ENCODE peak calls at places on chromosomes 16 and 17, in seven cellular contexts. P is testis; D is cardiac muscle cell; I is prostate gland; V is stomach; C is CD8-positive, alpha-beta T cell; Z is mesenchymal stem cell. L is an unnamed sample.

GRCh38 chr17:75087558-75088453 is at the start of gene SLC16A5:
- DNase-seq in V (peak; percentile 85), D (peak; percentile 93), I (peak; percentile 92), Z (peak; percentile 93), C (peak; percentile 40), P (peak; percentile 66), L (peak; percentile 94)

GRCh38 chr16:80300876-80301275 is 239.9 kb upstream of the DYNLRB2 start:
- DNase-seq in C (no peak), I (no peak), D (peak; percentile 3), Z (no peak), V (no peak), P (no peak), L (no peak)

GRCh38 chr16:53900678-53901077 is 196.7 kb downstream of the FTO start:
- DNase-seq in V (no peak), D (no peak), Z (no peak), C (no peak), P (no peak), I (no peak), L (no peak)

GRCh38 chr16:60419859-60420258 is 1616.4 kb downstream of the CDH8 start:
- DNase-seq in I (no peak), Z (no peak), P (no peak), D (no peak), V (no peak), C (no peak), L (no peak)

GRCh38 chr17:77600346-77600745 is 358.2 kb upstream of the TNRC6C start:
- DNase-seq in P (no peak), I (no peak), D (no peak), C (no peak), V (peak; percentile 17), Z (no peak), L (no peak)

GRCh38 chr16:49055824-49056545 is 225.7 kb downstream of the CBLN1 start:
- DNase-seq in Z (no peak), I (no peak), D (no peak), P (no peak), V (no peak), C (no peak), L (no peak)

GRCh38 chr16:8204769-8205168 is 385.5 kb downstream of the TMEM114 start:
- DNase-seq in D (no peak), I (no peak), P (no peak), C (no peak), V (no peak), Z (no peak), L (no peak)

GRCh38 chr17:8621585-8621984 is 8.9 kb downstream of the MYH10 start:
- DNase-seq in D (peak; percentile 73), C (no peak), Z (peak; percentile 33), I (no peak), V (no peak), P (no peak), L (no peak)

GRCh38 chr17:77424585-77425344 is 284.0 kb downstream of the SEC14L1 start:
- DNase-seq in Z (peak; percentile 99), V (peak; percentile 72), P (peak; percentile 96), C (no peak), D (peak; percentile 99), I (no peak), L (peak; percentile 86)

GRCh38 chr17:73695035-73695738 is 50.9 kb upstream of the SDK2 start:
- DNase-seq in I (no peak), V (no peak), Z (no peak), P (no peak), D (no peak), C (no peak), L (no peak)

GRCh38 chr17:5128905-5129535 is 13.2 kb downstream of the USP6 start:
- DNase-seq in I (peak; percentile 1), V (no peak), P (no peak), D (no peak), C (no peak), Z (no peak), L (no peak)

GRCh38 chr16:65071371-65072311 is 50.2 kb downstream of the CDH11 start:
- DNase-seq in V (no peak), P (peak; percentile 27), Z (no peak), C (no peak), D (peak; percentile 42), I (no peak), L (peak; percentile 12)

GRCh38 chr17:27578718-27579085 is 52.3 kb upstream of the LGALS9 start:
- DNase-seq in V (no peak), I (no peak), D (peak; percentile 49), C (no peak), P (no peak), Z (peak; percentile 62), L (no peak)

GRCh38 chr16:53502331-53503269 is at the start of gene AKTIP:
- DNase-seq in Z (peak; percentile 53), P (peak; percentile 83), I (peak; percentile 76), C (peak; percentile 38), V (peak; percentile 79), D (peak; percentile 51), L (peak; percentile 62)

GRCh38 chr16:11613381-11614303 is 26.9 kb upstream of the LITAF start:
- DNase-seq in P (peak; percentile 54), Z (peak; percentile 66), I (no peak), C (no peak), V (peak; percentile 69), D (no peak), L (peak; percentile 85)

GRCh38 chr17:63246344-63246743 is 199.8 kb downstream of the CYB561 start:
- DNase-seq in D (peak; percentile 29), I (no peak), V (no peak), Z (peak; percentile 65), C (no peak), P (no peak), L (no peak)

GRCh38 chr16:65120811-65121721 is 797 bp downstream of the CDH11 start:
- DNase-seq in D (peak; percentile 47), Z (peak; percentile 50), V (no peak), P (peak; percentile 35), C (no peak), I (no peak), L (no peak)

GRCh38 chr17:8015957-8016631 is 13.7 kb downstream of the GUCY2D start:
- DNase-seq in P (no peak), I (peak; percentile 53), V (peak; percentile 66), D (peak; percentile 33), Z (no peak), C (no peak), L (peak; percentile 63)

GRCh38 chr17:68944435-68945035 is 10.7 kb downstream of the ABCA8 start:
- DNase-seq in D (no peak), P (no peak), V (no peak), I (no peak), Z (no peak), C (no peak), L (no peak)

GRCh38 chr16:11560701-11561439 is 25.8 kb downstream of the LITAF start:
- DNase-seq in P (no peak), Z (peak; percentile 78), C (peak; percentile 60), V (no peak), I (no peak), D (no peak), L (peak; percentile 26)

GRCh38 chr17:64574646-64575045 is 67.9 kb downstream of the CEP95 start:
- DNase-seq in I (no peak), P (no peak), D (no peak), C (no peak), V (no peak), Z (no peak), L (no peak)
- H3K27ac ChIP-seq in I (no peak overlapping the region), P (no peak overlapping the region), D (no peak overlapping the region), C (no peak overlapping the region), V (no peak overlapping the region), Z (no peak overlapping the region), L (no peak overlapping the region)

GRCh38 chr16:2341456-2342447 is 1.2 kb upstream of the ABCA3 start:
- DNase-seq in P (peak; percentile 29), I (no peak), V (no peak), C (no peak), D (no peak), Z (no peak), L (peak; percentile 18)

GRCh38 chr16:2343211-2343610 is 2.7 kb upstream of the ABCA3 start:
- DNase-seq in V (no peak), D (no peak), C (no peak), Z (no peak), I (no peak), P (no peak), L (no peak)

GRCh38 chr16:2340564-2341455 is at the start of gene ABCA3:
- DNase-seq in P (peak; percentile 94), V (peak; percentile 94), D (peak; percentile 94), C (peak; percentile 91), I (peak; percentile 88), Z (peak; percentile 75), L (peak; percentile 95)

GRCh38 chr16:2337431-2338296 is 2.9 kb downstream of the ABCA3 start:
- DNase-seq in V (no peak), D (no peak), P (no peak), C (no peak), Z (no peak), I (no peak), L (no peak)

GRCh38 chr16:2339521-2340484 is 725 bp downstream of the ABCA3 start:
- DNase-seq in Z (peak; percentile 24), C (peak; percentile 22), D (peak; percentile 12), V (peak; percentile 58), P (peak; percentile 71), I (peak; percentile 33), L (peak; percentile 60)
- H3K36me3 ChIP-seq in Z (no peaks in the 10 kb centered on the region), C (no peaks in the 10 kb centered on the region), D (no peaks in the 10 kb centered on the region), V (no peaks in the 10 kb centered on the region), P (no peaks in the 10 kb centered on the region), I (no peaks in the 10 kb centered on the region), L (no peaks in the 10 kb centered on the region)

DNA sequence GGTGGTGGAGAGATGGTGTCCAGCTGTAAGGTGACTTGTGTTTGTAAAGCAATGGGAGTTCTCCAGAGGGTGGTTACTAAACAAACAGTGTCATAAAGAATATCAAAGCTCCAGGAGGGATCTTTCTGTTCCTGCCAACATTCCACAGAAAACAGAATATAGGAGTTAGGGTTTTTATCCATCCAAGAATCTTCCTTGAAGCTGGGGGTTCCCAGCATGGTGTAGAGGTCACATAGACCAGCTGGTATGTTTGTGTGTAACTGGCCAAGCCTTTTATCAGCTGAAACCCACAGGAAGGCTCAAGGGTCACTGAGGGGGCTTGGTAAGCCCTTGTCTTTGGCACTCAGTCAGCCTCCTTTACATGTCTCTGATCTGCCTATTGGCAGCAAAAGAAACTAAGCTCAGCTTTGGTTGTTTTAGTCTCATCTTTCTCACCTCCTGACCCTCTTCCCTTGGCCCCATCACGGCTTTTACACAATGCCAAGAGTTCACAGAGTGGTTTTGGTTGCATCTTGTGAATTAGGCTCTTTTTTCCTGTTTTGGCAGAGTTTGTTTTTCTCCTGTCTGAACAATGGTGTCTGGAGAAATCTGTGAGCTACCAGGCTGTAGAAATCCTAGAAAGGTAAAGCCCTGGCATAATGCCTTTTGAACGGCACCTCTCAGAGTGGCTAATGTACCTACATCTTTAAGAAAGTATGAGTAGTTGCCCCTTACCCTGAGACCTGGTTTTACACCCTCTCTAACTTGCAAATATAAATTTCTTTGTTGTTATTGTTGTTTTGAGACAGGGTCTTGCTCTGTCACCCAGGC is 4.6 kb downstream of the CNTD1 start:
- DNase-seq in V (no peak), D (peak; percentile 47), Z (peak; percentile 22), P (no peak), C (no peak), I (no peak), L (no peak)
- H3K27ac ChIP-seq in V (peak overlapping the region; percentile 82), D (no peak overlapping the region), Z (peak overlapping the region; percentile 40), P (no peak overlapping the region), C (no peak overlapping the region), I (peak overlapping the region; percentile 93), L (peak overlapping the region; percentile 82)

DNA sequence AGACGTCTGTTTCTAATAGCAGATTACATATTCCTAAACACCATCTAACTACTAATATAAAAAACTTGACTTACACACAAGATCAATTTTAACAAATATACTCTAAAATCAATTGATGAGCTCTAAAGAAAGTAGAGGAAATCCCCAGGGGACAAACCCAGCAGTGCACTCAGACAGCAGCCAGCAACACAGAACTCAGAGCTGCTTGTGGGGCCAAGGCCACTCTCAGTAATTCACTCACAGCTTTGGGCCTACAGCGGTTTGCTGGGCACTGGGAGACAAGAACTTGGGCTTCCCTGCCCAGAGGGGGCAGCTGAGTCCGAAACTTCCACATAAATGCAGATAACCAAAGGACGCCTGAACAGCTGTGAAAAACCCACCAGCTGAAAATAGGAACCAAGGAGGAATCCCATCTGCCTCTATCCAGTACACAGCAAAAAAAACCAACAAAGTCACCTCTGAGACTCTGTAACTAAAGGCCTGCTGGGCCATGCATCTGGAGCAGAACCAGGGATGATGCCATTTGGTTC is 21.4 kb downstream of the NPLOC4 start:
- DNase-seq in P (no peak), Z (no peak), D (no peak), V (no peak), I (no peak), C (no peak), L (no peak)
- H3K36me3 ChIP-seq in P (no peaks in the 10 kb centered on the region), Z (peaks cover 71% of the 10 kb centered on the region), D (peaks cover 14% of the 10 kb centered on the region), V (peaks cover 94% of the 10 kb centered on the region), I (no peaks in the 10 kb centered on the region), C (peaks cover 28% of the 10 kb centered on the region), L (no peaks in the 10 kb centered on the region)